ENCODE peak calls at places on chromosomes 1 and 21, in nine cellular contexts. F, L, W, X, P, C, A, O and I are unnamed samples.

GRCh38 chr1:19036049-19036546 is 79.6 kb upstream of the IFFO2 start:
- DNase-seq in F (no peak), L (no peak), W (no peak), X (no peak), P (peak), C (no peak), A (no peak), O (no peak), I (no peak)

GRCh38 chr1:245096330-245097066 is 58.3 kb upstream of the KIF26B start:
- DNase-seq in F (no peak), L (no peak), W (no peak), X (no peak), P (no peak), C (no peak), A (no peak), O (no peak), I (no peak)

GRCh38 chr1:66331641-66332523 is 202.1 kb upstream of the SGIP1 start:
- DNase-seq in F (peak), L (peak), W (peak), X (peak), P (peak), C (no peak), A (peak), O (peak), I (peak)

GRCh38 chr1:63907051-63907450 is 133.2 kb downstream of the ROR1 start:
- DNase-seq in F (no peak), L (no peak), W (no peak), X (no peak), P (no peak), C (no peak), A (no peak), O (no peak), I (no peak)

GRCh38 chr1:53656062-53656915 is 82.7 kb downstream of the GLIS1 start:
- DNase-seq in F (no peak), L (no peak), W (no peak), X (no peak), P (no peak), C (no peak), A (no peak), O (no peak), I (no peak)

GRCh38 chr21:36816556-36817130 is 117.7 kb downstream of the SIM2 start:
- DNase-seq in F (peak), L (no peak), W (no peak), X (no peak), P (no peak), C (no peak), A (no peak), O (no peak), I (no peak)

GRCh38 chr1:161999318-162000052 is 24.2 kb downstream of the OLFML2B start:
- DNase-seq in F (no peak), L (no peak), W (no peak), X (no peak), P (no peak), C (no peak), A (no peak), O (no peak), I (no peak)

GRCh38 chr1:34794790-34795180 is 2.0 kb downstream of the GJA4 start:
- DNase-seq in F (no peak), L (no peak), W (no peak), X (no peak), P (no peak), C (no peak), A (no peak), O (no peak), I (no peak)

GRCh38 chr1:192559115-192560006 is 16.2 kb upstream of the RGS1 start:
- DNase-seq in F (peak), L (no peak), W (no peak), X (no peak), P (no peak), C (no peak), A (no peak), O (no peak), I (peak)

GRCh38 chr1:218443255-218443654 is 98.1 kb downstream of the TGFB2 start:
- DNase-seq in F (no peak), L (no peak), W (no peak), X (no peak), P (no peak), C (no peak), A (no peak), O (no peak), I (no peak)

GRCh38 chr1:117571496-117571895 is 34.4 kb upstream of the TENT5C start:
- DNase-seq in F (no peak), L (no peak), W (no peak), X (no peak), P (peak), C (no peak), A (no peak), O (peak), I (no peak)

GRCh38 chr1:186155594-186155993 is 219.5 kb downstream of the TPR start:
- DNase-seq in F (peak), L (no peak), W (no peak), X (no peak), P (no peak), C (peak), A (no peak), O (no peak), I (peak)

DNA sequence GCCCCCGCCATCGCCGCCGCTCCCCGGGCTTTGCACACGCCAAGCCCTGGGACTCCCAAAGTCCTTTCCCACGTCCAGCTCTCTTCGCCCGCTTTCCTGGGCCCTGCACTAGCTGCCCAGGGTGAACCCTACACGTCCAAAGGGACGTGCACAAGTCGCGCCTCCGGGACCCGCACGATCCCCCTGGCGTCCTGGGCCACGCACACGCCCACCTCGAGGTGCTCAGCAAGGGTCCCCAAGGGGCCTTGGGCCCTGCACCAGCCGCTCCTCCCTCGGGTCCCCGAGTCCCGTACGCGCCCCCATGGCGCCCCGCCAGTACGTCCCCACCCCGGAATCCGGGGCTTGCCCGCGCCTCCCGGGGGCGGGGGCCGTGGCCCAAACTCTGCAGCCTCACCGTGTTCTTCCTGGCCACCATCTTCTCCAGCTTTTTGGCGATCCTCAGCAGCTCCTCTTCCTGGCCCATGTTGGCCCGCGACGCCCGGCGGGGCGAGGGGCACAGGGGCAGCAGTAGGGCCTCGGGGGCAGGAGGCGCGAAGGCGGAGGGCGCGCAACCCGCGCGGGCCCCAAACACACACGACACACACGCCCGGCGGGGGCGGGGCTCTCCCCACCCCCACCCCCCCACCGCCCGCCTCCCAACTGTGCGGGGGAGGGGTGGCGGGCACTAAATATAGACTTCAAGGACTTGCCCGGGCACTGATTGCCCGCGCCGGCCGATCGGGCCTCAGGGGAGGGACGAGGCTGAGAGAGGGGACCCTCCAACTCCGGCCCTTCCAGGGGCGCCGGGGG is at the start of gene TCEA3:
- DNase-seq in F (no peak), L (peak), W (no peak), X (peak), P (peak), C (no peak), A (peak), O (peak), I (no peak)
- TF ChIP-seq POLR2A in F (no peak), L (no peak), W (no peak), X (no peak), P (no peak), C (no peak), A (no peak), O (peak), I (no peak)

GRCh38 chr1:1915911-1916835 is 1.1 kb downstream of the CALML6 start:
- DNase-seq in F (no peak), L (no peak), W (no peak), X (peak), P (no peak), C (no peak), A (peak), O (peak), I (no peak)
- TF ChIP-seq POLR2A in F (no peak), L (no peak), W (no peak), X (no peak), P (no peak), C (no peak), A (no peak), O (no peak), I (no peak)

DNA sequence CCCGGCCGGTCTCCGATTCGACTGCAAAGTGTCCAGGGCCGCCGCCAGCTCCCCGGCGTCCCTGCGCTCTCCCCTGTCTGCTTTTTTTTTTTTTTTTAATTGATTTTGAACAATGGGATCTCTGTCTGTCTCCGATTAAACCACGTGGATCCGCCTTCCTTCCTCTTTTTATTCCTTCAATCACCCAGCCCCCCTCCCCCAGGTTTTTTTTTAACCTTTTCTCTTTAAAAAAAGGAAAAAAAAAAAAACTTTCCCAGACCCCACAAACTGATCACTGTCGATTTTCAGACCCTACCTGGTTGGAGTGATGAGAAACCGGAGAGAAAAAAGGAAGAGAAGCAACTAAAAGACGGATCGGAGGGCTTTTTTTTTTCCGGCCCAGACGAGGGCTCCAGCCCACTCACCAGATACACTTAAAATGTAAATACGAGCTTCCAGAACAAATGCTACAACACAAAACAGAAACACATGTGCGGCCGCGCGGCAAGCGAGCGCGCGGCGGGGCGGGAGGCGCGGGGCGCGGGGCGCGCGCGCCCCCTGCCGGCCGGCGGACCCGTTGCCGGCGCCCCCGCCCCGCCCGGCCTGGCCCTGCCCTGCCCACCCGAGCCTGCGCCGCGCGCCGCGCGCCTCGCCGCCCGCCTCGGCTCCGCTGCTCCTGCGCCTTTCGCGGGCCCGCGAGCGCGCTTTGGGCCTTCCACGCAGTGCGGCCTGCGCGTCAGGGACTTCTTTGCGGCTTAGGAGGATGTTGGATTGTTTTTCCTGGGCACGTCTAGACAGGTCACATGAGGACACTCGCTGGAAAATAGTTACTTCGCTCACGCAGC is at the start of gene RCC2:
- DNase-seq in F (peak), L (peak), W (peak), X (peak), P (peak), C (peak), A (peak), O (peak), I (no peak)
- TF ChIP-seq POLR2A in F (no peak), L (no peak), W (no peak), X (no peak), P (no peak), C (peak), A (no peak), O (peak), I (peak)

GRCh38 chr1:236211815-236212214 is 69.5 kb downstream of the GPR137B start:
- DNase-seq in F (no peak), L (no peak), W (no peak), X (no peak), P (no peak), C (no peak), A (no peak), O (no peak), I (no peak)
- TF ChIP-seq POLR2A in F (no peak), L (no peak), W (no peak), X (no peak), P (no peak), C (no peak), A (no peak), O (no peak), I (no peak)

GRCh38 chr21:33421713-33422393 is 18.6 kb downstream of the IFNGR2 start:
- DNase-seq in F (no peak), L (no peak), W (no peak), X (no peak), P (no peak), C (no peak), A (no peak), O (no peak), I (no peak)

GRCh38 chr21:33427051-33427450 is 23.8 kb downstream of the IFNGR2 start:
- DNase-seq in F (no peak), L (no peak), W (no peak), X (no peak), P (no peak), C (no peak), A (no peak), O (no peak), I (no peak)

GRCh38 chr21:33425825-33426224 is 22.6 kb downstream of the IFNGR2 start:
- DNase-seq in F (peak), L (no peak), W (no peak), X (no peak), P (no peak), C (no peak), A (no peak), O (no peak), I (no peak)

GRCh38 chr21:33428669-33429068 is 25.5 kb downstream of the IFNGR2 start:
- DNase-seq in F (peak), L (no peak), W (no peak), X (no peak), P (no peak), C (no peak), A (no peak), O (no peak), I (peak)

DNA sequence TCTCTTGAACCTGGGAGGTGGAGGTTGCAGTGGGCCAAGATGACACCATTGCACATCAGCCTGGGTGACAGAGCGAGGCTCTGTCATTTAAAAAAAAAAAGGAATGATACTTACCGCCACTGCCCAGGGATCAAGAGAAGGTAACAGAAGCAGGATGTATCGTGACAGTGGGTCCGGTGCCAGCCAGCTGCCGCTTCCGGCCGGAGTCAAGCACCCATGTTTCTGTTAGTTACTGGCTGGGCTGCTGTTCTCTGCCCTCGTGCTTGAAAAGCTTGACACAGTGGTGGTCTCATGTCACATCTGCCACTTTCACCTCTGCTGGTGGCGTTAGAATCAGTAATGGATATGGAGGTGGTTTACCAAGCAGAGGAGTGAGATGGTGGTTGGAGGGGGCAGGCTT is 21.0 kb downstream of the IFNGR2 start:
- DNase-seq in F (no peak), L (no peak), W (no peak), X (no peak), P (no peak), C (no peak), A (no peak), O (no peak), I (no peak)
- TF ChIP-seq POLR2A in F (no peak), L (no peak), W (no peak), X (no peak), P (no peak), C (no peak), A (no peak), O (no peak), I (no peak)

GRCh38 chr1:6420594-6421042 is 899 bp upstream of the HES2 start:
- DNase-seq in F (no peak), L (no peak), W (no peak), X (no peak), P (no peak), C (peak), A (no peak), O (peak), I (no peak)
- TF ChIP-seq POLR2A in F (peak), L (no peak), W (no peak), X (no peak), P (no peak), C (no peak), A (no peak), O (no peak), I (no peak)

DNA sequence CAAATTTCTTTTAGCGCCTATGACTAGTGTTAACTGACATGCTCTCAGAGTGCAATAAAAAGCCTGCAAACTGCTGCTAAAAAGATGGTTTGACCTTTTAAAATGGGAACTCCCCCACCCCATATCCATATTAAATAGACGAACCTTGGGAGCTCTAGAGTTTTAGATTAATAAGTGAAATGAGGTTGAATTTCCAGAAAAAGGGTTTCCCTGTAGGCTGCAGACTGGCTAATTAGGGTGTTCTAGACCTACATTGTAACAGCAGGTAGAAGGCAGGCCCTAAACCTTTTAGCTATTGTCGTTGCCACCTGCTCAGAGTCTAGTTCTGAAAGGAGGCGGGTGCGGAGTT is 2.2 kb downstream of the FAM78B start:
- DNase-seq in F (no peak), L (no peak), W (no peak), X (no peak), P (no peak), C (no peak), A (no peak), O (no peak), I (no peak)
- TF ChIP-seq POLR2A in F (no peak), L (no peak), W (no peak), X (no peak), P (no peak), C (no peak), A (no peak), O (no peak), I (no peak)

DNA sequence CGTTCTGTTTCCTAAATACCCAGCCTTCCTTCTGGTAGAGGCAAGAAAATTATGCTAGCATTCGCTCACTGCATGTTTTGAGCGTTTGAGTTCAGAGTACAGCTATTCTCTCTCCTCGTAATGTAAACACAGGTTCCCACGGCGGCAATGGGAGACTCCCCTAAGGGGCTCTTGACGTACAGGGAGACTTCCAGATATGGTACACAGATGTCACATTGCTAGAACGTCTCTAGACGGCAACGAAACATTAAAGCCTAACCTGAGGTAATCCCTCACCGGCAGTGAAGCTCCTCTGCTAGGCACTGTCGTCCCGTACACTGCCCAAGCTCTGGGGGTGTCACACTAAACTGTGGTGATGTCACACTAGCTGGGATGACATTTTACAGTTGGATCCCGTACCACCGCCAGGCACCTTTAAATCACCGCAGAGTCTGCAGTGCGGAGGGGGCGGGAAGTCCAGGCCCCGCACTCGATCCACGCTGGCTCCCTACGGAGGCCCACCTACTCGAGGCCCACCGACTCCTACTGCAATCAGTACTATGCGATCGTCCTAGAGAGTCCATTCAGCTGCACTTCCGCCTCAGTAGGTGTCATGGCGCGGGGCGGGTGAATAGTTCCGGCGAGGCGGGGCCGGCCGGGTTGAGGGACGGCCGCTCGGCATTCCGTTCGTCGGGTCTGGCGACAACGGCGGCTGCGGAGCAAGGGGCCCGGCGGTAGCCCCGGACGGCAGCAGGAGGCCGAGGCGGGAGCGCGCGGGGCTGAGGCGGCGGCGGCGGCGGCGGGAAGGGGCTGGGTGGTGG is at the start of gene HIPK1:
- DNase-seq in F (peak), L (peak), W (peak), X (peak), P (peak), C (peak), A (peak), O (peak), I (peak)
- TF ChIP-seq POLR2A in F (peak), L (peak), W (peak), X (peak), P (peak), C (peak), A (peak), O (peak), I (peak)